ENCODE peak calls at places on chromosomes 7 and 10, in four cellular contexts. One of them, this sample, is unnamed.

GRCh38 chr7:6614941-6615737 is at the start of gene ZNF853:
- DNase-seq in EH: no peak
- DNase-seq in activated CD4-positive, alpha-beta T cell treated with anti-CD3 and anti-CD28 coated beads for 1 hour: no peak
- DNase-seq in stimulated activated naive CD4-positive, alpha-beta T cell: peak
- DNase-seq in this sample: peak

GRCh38 chr7:7707756-7708310 is 10.6 kb downstream of the RPA3 start:
- DNase-seq in EH: peak
- DNase-seq in activated CD4-positive, alpha-beta T cell treated with anti-CD3 and anti-CD28 coated beads for 1 hour: no peak
- DNase-seq in stimulated activated naive CD4-positive, alpha-beta T cell: no peak
- DNase-seq in this sample: peak

GRCh38 chr10:124590216-124591122 is 128.8 kb downstream of the LHPP start:
- DNase-seq in EH: peak
- DNase-seq in activated CD4-positive, alpha-beta T cell treated with anti-CD3 and anti-CD28 coated beads for 1 hour: no peak
- DNase-seq in stimulated activated naive CD4-positive, alpha-beta T cell: no peak
- DNase-seq in this sample: no peak

GRCh38 chr7:125256446-125256845 is 326.8 kb upstream of the POT1 start:
- DNase-seq in EH: no peak
- DNase-seq in activated CD4-positive, alpha-beta T cell treated with anti-CD3 and anti-CD28 coated beads for 1 hour: no peak
- DNase-seq in stimulated activated naive CD4-positive, alpha-beta T cell: no peak
- DNase-seq in this sample: no peak

GRCh38 chr7:28200598-28200997 is 20.0 kb upstream of the JAZF1 start:
- DNase-seq in EH: no peak
- DNase-seq in activated CD4-positive, alpha-beta T cell treated with anti-CD3 and anti-CD28 coated beads for 1 hour: no peak
- DNase-seq in stimulated activated naive CD4-positive, alpha-beta T cell: no peak
- DNase-seq in this sample: no peak

GRCh38 chr10:71247306-71247705 is 34.9 kb downstream of the UNC5B start:
- DNase-seq in EH: no peak
- DNase-seq in activated CD4-positive, alpha-beta T cell treated with anti-CD3 and anti-CD28 coated beads for 1 hour: no peak
- DNase-seq in stimulated activated naive CD4-positive, alpha-beta T cell: no peak
- DNase-seq in this sample: no peak

GRCh38 chr10:34589275-34589674 is 225.8 kb downstream of the PARD3 start:
- DNase-seq in EH: no peak
- DNase-seq in activated CD4-positive, alpha-beta T cell treated with anti-CD3 and anti-CD28 coated beads for 1 hour: no peak
- DNase-seq in stimulated activated naive CD4-positive, alpha-beta T cell: no peak
- DNase-seq in this sample: no peak

GRCh38 chr10:63711866-63712716 is 190.9 kb downstream of the REEP3 start:
- DNase-seq in EH: peak
- DNase-seq in activated CD4-positive, alpha-beta T cell treated with anti-CD3 and anti-CD28 coated beads for 1 hour: no peak
- DNase-seq in stimulated activated naive CD4-positive, alpha-beta T cell: no peak
- DNase-seq in this sample: no peak

GRCh38 chr7:133961724-133962123 is 165.4 kb upstream of the LRGUK start:
- DNase-seq in EH: no peak
- DNase-seq in activated CD4-positive, alpha-beta T cell treated with anti-CD3 and anti-CD28 coated beads for 1 hour: no peak
- DNase-seq in stimulated activated naive CD4-positive, alpha-beta T cell: no peak
- DNase-seq in this sample: no peak

GRCh38 chr7:121045090-121045489 is 56.6 kb downstream of the CPED1 start:
- DNase-seq in EH: no peak
- DNase-seq in activated CD4-positive, alpha-beta T cell treated with anti-CD3 and anti-CD28 coated beads for 1 hour: no peak
- DNase-seq in stimulated activated naive CD4-positive, alpha-beta T cell: no peak
- DNase-seq in this sample: no peak

GRCh38 chr7:19177269-19177668 is 32.0 kb upstream of the FERD3L start:
- DNase-seq in EH: no peak
- DNase-seq in activated CD4-positive, alpha-beta T cell treated with anti-CD3 and anti-CD28 coated beads for 1 hour: no peak
- DNase-seq in stimulated activated naive CD4-positive, alpha-beta T cell: no peak
- DNase-seq in this sample: no peak

GRCh38 chr7:82450759-82451158 is 7.2 kb upstream of the CACNA2D1 start:
- DNase-seq in EH: no peak
- DNase-seq in activated CD4-positive, alpha-beta T cell treated with anti-CD3 and anti-CD28 coated beads for 1 hour: no peak
- DNase-seq in stimulated activated naive CD4-positive, alpha-beta T cell: no peak
- DNase-seq in this sample: no peak

GRCh38 chr7:2670720-2671391 is 17.1 kb upstream of the AMZ1 start:
- DNase-seq in EH: peak
- DNase-seq in activated CD4-positive, alpha-beta T cell treated with anti-CD3 and anti-CD28 coated beads for 1 hour: peak
- DNase-seq in stimulated activated naive CD4-positive, alpha-beta T cell: peak
- DNase-seq in this sample: peak

GRCh38 chr7:33558961-33559710 is 346.2 kb upstream of the BMPER start:
- DNase-seq in EH: no peak
- DNase-seq in activated CD4-positive, alpha-beta T cell treated with anti-CD3 and anti-CD28 coated beads for 1 hour: no peak
- DNase-seq in stimulated activated naive CD4-positive, alpha-beta T cell: no peak
- DNase-seq in this sample: no peak

GRCh38 chr10:104931723-104932122 is 290.6 kb downstream of the SORCS3 start:
- DNase-seq in EH: no peak
- DNase-seq in activated CD4-positive, alpha-beta T cell treated with anti-CD3 and anti-CD28 coated beads for 1 hour: no peak
- DNase-seq in stimulated activated naive CD4-positive, alpha-beta T cell: no peak
- DNase-seq in this sample: no peak

GRCh38 chr10:95384011-95384704 is 93.4 kb upstream of the PDLIM1 start:
- DNase-seq in EH: no peak
- DNase-seq in activated CD4-positive, alpha-beta T cell treated with anti-CD3 and anti-CD28 coated beads for 1 hour: no peak
- DNase-seq in stimulated activated naive CD4-positive, alpha-beta T cell: no peak
- DNase-seq in this sample: no peak

GRCh38 chr10:49104323-49104722 is 11.0 kb downstream of the VSTM4 start:
- DNase-seq in EH: no peak
- DNase-seq in activated CD4-positive, alpha-beta T cell treated with anti-CD3 and anti-CD28 coated beads for 1 hour: no peak
- DNase-seq in stimulated activated naive CD4-positive, alpha-beta T cell: no peak
- DNase-seq in this sample: no peak

GRCh38 chr7:87003872-87004798 is 55.3 kb downstream of the ELAPOR2 start:
- DNase-seq in EH: peak
- DNase-seq in activated CD4-positive, alpha-beta T cell treated with anti-CD3 and anti-CD28 coated beads for 1 hour: no peak
- DNase-seq in stimulated activated naive CD4-positive, alpha-beta T cell: no peak
- DNase-seq in this sample: no peak

GRCh38 chr7:46928719-46929118 is 653.2 kb downstream of the TNS3 start:
- DNase-seq in EH: no peak
- DNase-seq in activated CD4-positive, alpha-beta T cell treated with anti-CD3 and anti-CD28 coated beads for 1 hour: no peak
- DNase-seq in stimulated activated naive CD4-positive, alpha-beta T cell: no peak
- DNase-seq in this sample: no peak

GRCh38 chr7:19621740-19622139 is 87.1 kb downstream of the POLR1F start:
- DNase-seq in EH: no peak
- DNase-seq in activated CD4-positive, alpha-beta T cell treated with anti-CD3 and anti-CD28 coated beads for 1 hour: no peak
- DNase-seq in stimulated activated naive CD4-positive, alpha-beta T cell: no peak
- DNase-seq in this sample: no peak

GRCh38 chr10:70513848-70514309 is 35.3 kb downstream of the PALD1 start:
- DNase-seq in EH: no peak
- DNase-seq in activated CD4-positive, alpha-beta T cell treated with anti-CD3 and anti-CD28 coated beads for 1 hour: no peak
- DNase-seq in stimulated activated naive CD4-positive, alpha-beta T cell: no peak
- DNase-seq in this sample: no peak

GRCh38 chr7:27092753-27093097 is 3.1 kb downstream of the HOXA1 start:
- DNase-seq in EH: no peak
- DNase-seq in activated CD4-positive, alpha-beta T cell treated with anti-CD3 and anti-CD28 coated beads for 1 hour: no peak
- DNase-seq in stimulated activated naive CD4-positive, alpha-beta T cell: no peak
- DNase-seq in this sample: no peak

GRCh38 chr10:50600831-50601466 is 22.8 kb downstream of the SGMS1 start:
- DNase-seq in EH: peak
- DNase-seq in activated CD4-positive, alpha-beta T cell treated with anti-CD3 and anti-CD28 coated beads for 1 hour: no peak
- DNase-seq in stimulated activated naive CD4-positive, alpha-beta T cell: no peak
- DNase-seq in this sample: no peak

GRCh38 chr10:107032700-107033401 is 131.7 kb downstream of the SORCS1 start:
- DNase-seq in EH: no peak
- DNase-seq in activated CD4-positive, alpha-beta T cell treated with anti-CD3 and anti-CD28 coated beads for 1 hour: no peak
- DNase-seq in stimulated activated naive CD4-positive, alpha-beta T cell: no peak
- DNase-seq in this sample: no peak

GRCh38 chr10:126243976-126244375 is 144.3 kb downstream of the ADAM12 start:
- DNase-seq in EH: peak
- DNase-seq in activated CD4-positive, alpha-beta T cell treated with anti-CD3 and anti-CD28 coated beads for 1 hour: no peak
- DNase-seq in stimulated activated naive CD4-positive, alpha-beta T cell: no peak
- DNase-seq in this sample: no peak

GRCh38 chr7:464712-465461 is 54.8 kb downstream of the PDGFA start:
- DNase-seq in EH: peak
- DNase-seq in activated CD4-positive, alpha-beta T cell treated with anti-CD3 and anti-CD28 coated beads for 1 hour: no peak
- DNase-seq in stimulated activated naive CD4-positive, alpha-beta T cell: no peak
- DNase-seq in this sample: no peak

GRCh38 chr10:11170993-11171416 is 153.3 kb downstream of the CELF2 start:
- DNase-seq in EH: no peak
- DNase-seq in activated CD4-positive, alpha-beta T cell treated with anti-CD3 and anti-CD28 coated beads for 1 hour: no peak
- DNase-seq in stimulated activated naive CD4-positive, alpha-beta T cell: no peak
- DNase-seq in this sample: no peak

GRCh38 chr10:120600871-120601644 is 144.0 kb downstream of the PLPP4 start:
- DNase-seq in EH: peak
- DNase-seq in activated CD4-positive, alpha-beta T cell treated with anti-CD3 and anti-CD28 coated beads for 1 hour: no peak
- DNase-seq in stimulated activated naive CD4-positive, alpha-beta T cell: no peak
- DNase-seq in this sample: peak

GRCh38 chr7:130454959-130455358 is 14.1 kb upstream of the CEP41 start:
- DNase-seq in EH: no peak
- DNase-seq in activated CD4-positive, alpha-beta T cell treated with anti-CD3 and anti-CD28 coated beads for 1 hour: no peak
- DNase-seq in stimulated activated naive CD4-positive, alpha-beta T cell: no peak
- DNase-seq in this sample: no peak

GRCh38 chr7:127897704-127898454 is 133.4 kb downstream of the LRRC4 start:
- DNase-seq in EH: peak
- DNase-seq in activated CD4-positive, alpha-beta T cell treated with anti-CD3 and anti-CD28 coated beads for 1 hour: no peak
- DNase-seq in stimulated activated naive CD4-positive, alpha-beta T cell: no peak
- DNase-seq in this sample: no peak

GRCh38 chr7:115747174-115747573 is 283.4 kb downstream of the TFEC start:
- DNase-seq in EH: no peak
- DNase-seq in activated CD4-positive, alpha-beta T cell treated with anti-CD3 and anti-CD28 coated beads for 1 hour: no peak
- DNase-seq in stimulated activated naive CD4-positive, alpha-beta T cell: no peak
- DNase-seq in this sample: no peak

GRCh38 chr10:55641601-55642000 is 719.5 kb downstream of the ZWINT start:
- DNase-seq in EH: no peak
- DNase-seq in activated CD4-positive, alpha-beta T cell treated with anti-CD3 and anti-CD28 coated beads for 1 hour: no peak
- DNase-seq in stimulated activated naive CD4-positive, alpha-beta T cell: no peak
- DNase-seq in this sample: no peak

GRCh38 chr10:34045571-34046190 is 711.2 kb upstream of the NRP1 start:
- DNase-seq in EH: peak
- DNase-seq in activated CD4-positive, alpha-beta T cell treated with anti-CD3 and anti-CD28 coated beads for 1 hour: no peak
- DNase-seq in stimulated activated naive CD4-positive, alpha-beta T cell: no peak
- DNase-seq in this sample: no peak

GRCh38 chr10:48194830-48195229 is 79.7 kb downstream of the FRMPD2 start:
- DNase-seq in EH: peak
- DNase-seq in activated CD4-positive, alpha-beta T cell treated with anti-CD3 and anti-CD28 coated beads for 1 hour: no peak
- DNase-seq in stimulated activated naive CD4-positive, alpha-beta T cell: no peak
- DNase-seq in this sample: no peak

GRCh38 chr7:54581511-54581910 is 39.3 kb downstream of the VSTM2A start:
- DNase-seq in EH: peak
- DNase-seq in activated CD4-positive, alpha-beta T cell treated with anti-CD3 and anti-CD28 coated beads for 1 hour: no peak
- DNase-seq in stimulated activated naive CD4-positive, alpha-beta T cell: no peak
- DNase-seq in this sample: no peak

GRCh38 chr7:109926738-109927137 is 1164.2 kb upstream of the LRRN3 start:
- DNase-seq in EH: no peak
- DNase-seq in activated CD4-positive, alpha-beta T cell treated with anti-CD3 and anti-CD28 coated beads for 1 hour: no peak
- DNase-seq in stimulated activated naive CD4-positive, alpha-beta T cell: no peak
- DNase-seq in this sample: no peak

GRCh38 chr7:120053390-120053961 is 219.5 kb upstream of the KCND2 start:
- DNase-seq in EH: no peak
- DNase-seq in activated CD4-positive, alpha-beta T cell treated with anti-CD3 and anti-CD28 coated beads for 1 hour: no peak
- DNase-seq in stimulated activated naive CD4-positive, alpha-beta T cell: no peak
- DNase-seq in this sample: no peak

GRCh38 chr10:133096616-133097269 is 9.0 kb downstream of the ADGRA1 start:
- DNase-seq in EH: no peak
- DNase-seq in activated CD4-positive, alpha-beta T cell treated with anti-CD3 and anti-CD28 coated beads for 1 hour: no peak
- DNase-seq in stimulated activated naive CD4-positive, alpha-beta T cell: no peak
- DNase-seq in this sample: no peak

GRCh38 chr10:17644485-17644964 is 574 bp downstream of the STAM start:
- DNase-seq in EH: peak
- DNase-seq in activated CD4-positive, alpha-beta T cell treated with anti-CD3 and anti-CD28 coated beads for 1 hour: no peak
- DNase-seq in stimulated activated naive CD4-positive, alpha-beta T cell: no peak
- DNase-seq in this sample: no peak

This sample was measured in neural progenitor cell.